ENCODE peak calls at places on chromosomes 11 and 22, in five cellular contexts. One of them, this sample, is unnamed.

GRCh38 chr11:11291432-11292015 is 61.5 kb downstream of the CSNK2A3 start:
- ATAC-seq in right lobe of liver: peak; percentile 88
- ATAC-seq in upper lobe of left lung: no peak
- ATAC-seq in K562: no peak
- ATAC-seq in body of pancreas: no peak
- ATAC-seq in this sample: peak; percentile 27

GRCh38 chr22:31616315-31616980 is 45.6 kb downstream of the PISD start:
- ATAC-seq in body of pancreas: no peak
- ATAC-seq in right lobe of liver: peak; percentile 28
- ATAC-seq in upper lobe of left lung: no peak
- ATAC-seq in K562: peak; percentile 6
- ATAC-seq in this sample: peak; percentile 17

GRCh38 chr22:37747090-37747714 is 50.4 kb downstream of the TRIOBP start:
- ATAC-seq in right lobe of liver: peak; percentile 26
- ATAC-seq in K562: peak; percentile 31
- ATAC-seq in body of pancreas: no peak
- ATAC-seq in upper lobe of left lung: peak; percentile 27
- ATAC-seq in this sample: peak; percentile 8

GRCh38 chr11:130457909-130458729 is 9.7 kb downstream of the ADAMTS15 start:
- ATAC-seq in body of pancreas: no peak
- ATAC-seq in upper lobe of left lung: peak; percentile 62
- ATAC-seq in K562: peak; percentile 27
- ATAC-seq in right lobe of liver: no peak
- ATAC-seq in this sample: no peak

GRCh38 chr11:129696309-129696989 is 119.2 kb upstream of the TMEM45B start:
- ATAC-seq in body of pancreas: no peak
- ATAC-seq in upper lobe of left lung: no peak
- ATAC-seq in right lobe of liver: no peak
- ATAC-seq in K562: no peak
- ATAC-seq in this sample: no peak

GRCh38 chr11:134024420-134025085 is 44.3 kb upstream of the JAM3 start:
- ATAC-seq in K562: no peak
- ATAC-seq in right lobe of liver: no peak
- ATAC-seq in body of pancreas: no peak
- ATAC-seq in upper lobe of left lung: no peak
- ATAC-seq in this sample: no peak

GRCh38 chr11:68735626-68736025 is 15.7 kb downstream of the TESMIN start:
- ATAC-seq in right lobe of liver: no peak
- ATAC-seq in body of pancreas: no peak
- ATAC-seq in K562: no peak
- ATAC-seq in upper lobe of left lung: peak; percentile 24
- ATAC-seq in this sample: no peak

GRCh38 chr11:1727088-1727690 is 23.2 kb downstream of the IFITM10 start:
- ATAC-seq in upper lobe of left lung: no peak
- ATAC-seq in K562: no peak
- ATAC-seq in body of pancreas: no peak
- ATAC-seq in right lobe of liver: no peak
- ATAC-seq in this sample: no peak

GRCh38 chr11:70270877-70271634 is 566 bp downstream of the PPFIA1 start:
- ATAC-seq in K562: peak; percentile 79
- ATAC-seq in upper lobe of left lung: peak; percentile 63
- ATAC-seq in right lobe of liver: peak; percentile 44
- ATAC-seq in body of pancreas: peak; percentile 51
- ATAC-seq in this sample: peak; percentile 49

GRCh38 chr22:43238526-43239006 is 51.6 kb upstream of the TTLL12 start:
- ATAC-seq in upper lobe of left lung: peak; percentile 9
- ATAC-seq in body of pancreas: no peak
- ATAC-seq in K562: no peak
- ATAC-seq in right lobe of liver: peak; percentile 60
- ATAC-seq in this sample: no peak

DNA sequence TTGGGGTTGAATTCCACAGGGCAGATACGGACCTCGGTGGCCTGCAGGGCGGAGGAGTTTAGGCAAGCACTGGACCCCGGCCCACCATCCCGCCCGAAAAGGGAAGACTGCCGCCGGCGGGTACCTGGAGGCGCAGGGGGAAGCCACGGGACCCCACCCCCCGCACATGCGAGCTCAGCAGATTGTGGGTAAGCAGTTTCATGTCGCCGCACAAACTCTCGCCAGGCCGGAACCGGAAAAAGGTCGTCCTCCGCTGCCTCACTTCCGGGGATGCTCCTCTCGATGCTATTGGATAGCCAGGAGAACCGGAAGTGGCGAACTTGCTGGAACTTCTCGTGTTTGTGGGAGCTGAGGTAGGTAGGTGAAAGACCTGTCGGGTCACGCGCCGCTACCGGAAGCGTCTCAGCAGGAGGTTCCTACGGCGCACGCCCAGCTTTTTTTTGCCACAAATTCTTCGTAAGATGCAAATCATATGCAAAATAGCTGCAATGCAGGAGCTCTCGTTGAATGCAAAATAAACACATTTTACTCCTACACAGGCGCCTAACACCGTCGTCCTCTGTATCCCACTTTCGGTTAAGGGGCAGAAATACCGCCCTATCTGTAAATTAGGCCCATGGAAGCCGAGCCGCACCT is at the start of gene TRMT112:
- ATAC-seq in K562: peak; percentile 85
- ATAC-seq in body of pancreas: peak; percentile 86
- ATAC-seq in right lobe of liver: peak; percentile 84
- ATAC-seq in upper lobe of left lung: peak; percentile 90
- ATAC-seq in this sample: peak; percentile 89
- TF ChIP-seq POLR2A in K562: peak; percentile 94
- TF ChIP-seq POLR2A in body of pancreas: peak; percentile 86
- TF ChIP-seq POLR2A in right lobe of liver: peak; percentile 74
- TF ChIP-seq POLR2A in upper lobe of left lung: no peak
- TF ChIP-seq POLR2A in this sample: peak; percentile 80

DNA sequence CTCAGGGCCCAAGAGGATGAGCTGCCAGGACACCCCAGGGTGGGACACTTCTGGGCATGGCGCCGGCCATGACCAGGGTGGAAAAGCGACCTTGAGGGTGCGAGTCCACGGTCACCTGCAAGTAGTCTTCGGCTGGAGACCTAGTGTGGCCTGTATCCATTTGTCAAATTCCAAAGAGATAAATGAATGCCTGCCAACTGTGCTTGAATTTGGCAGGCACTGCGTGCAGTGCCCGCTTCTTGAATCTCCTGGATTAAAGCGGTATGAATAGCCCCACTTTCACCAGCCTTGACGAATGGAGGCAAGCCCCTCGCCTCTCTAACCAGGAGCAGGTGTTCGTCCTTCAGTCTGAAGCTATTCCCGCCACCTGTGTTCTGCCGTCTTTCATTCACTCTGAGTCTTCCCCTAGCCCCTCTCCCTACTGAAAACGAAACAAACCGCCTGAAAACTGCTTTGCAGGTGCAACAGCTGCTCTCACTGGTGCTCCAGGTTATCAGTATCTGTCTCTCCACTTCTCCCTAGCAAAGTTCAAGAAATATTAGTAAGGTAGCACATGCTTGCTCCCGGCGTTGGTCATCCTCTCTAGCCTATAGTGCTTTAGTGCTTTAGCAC is 11.2 kb downstream of the NLRP14 start:
- ATAC-seq in K562: peak; percentile 31
- ATAC-seq in body of pancreas: no peak
- ATAC-seq in upper lobe of left lung: no peak
- ATAC-seq in right lobe of liver: peak; percentile 68
- ATAC-seq in this sample: no peak
- TF ChIP-seq POLR2A in K562: no peak
- TF ChIP-seq POLR2A in body of pancreas: no peak
- TF ChIP-seq POLR2A in upper lobe of left lung: no peak
- TF ChIP-seq POLR2A in right lobe of liver: no peak
- TF ChIP-seq POLR2A in this sample: no peak

DNA sequence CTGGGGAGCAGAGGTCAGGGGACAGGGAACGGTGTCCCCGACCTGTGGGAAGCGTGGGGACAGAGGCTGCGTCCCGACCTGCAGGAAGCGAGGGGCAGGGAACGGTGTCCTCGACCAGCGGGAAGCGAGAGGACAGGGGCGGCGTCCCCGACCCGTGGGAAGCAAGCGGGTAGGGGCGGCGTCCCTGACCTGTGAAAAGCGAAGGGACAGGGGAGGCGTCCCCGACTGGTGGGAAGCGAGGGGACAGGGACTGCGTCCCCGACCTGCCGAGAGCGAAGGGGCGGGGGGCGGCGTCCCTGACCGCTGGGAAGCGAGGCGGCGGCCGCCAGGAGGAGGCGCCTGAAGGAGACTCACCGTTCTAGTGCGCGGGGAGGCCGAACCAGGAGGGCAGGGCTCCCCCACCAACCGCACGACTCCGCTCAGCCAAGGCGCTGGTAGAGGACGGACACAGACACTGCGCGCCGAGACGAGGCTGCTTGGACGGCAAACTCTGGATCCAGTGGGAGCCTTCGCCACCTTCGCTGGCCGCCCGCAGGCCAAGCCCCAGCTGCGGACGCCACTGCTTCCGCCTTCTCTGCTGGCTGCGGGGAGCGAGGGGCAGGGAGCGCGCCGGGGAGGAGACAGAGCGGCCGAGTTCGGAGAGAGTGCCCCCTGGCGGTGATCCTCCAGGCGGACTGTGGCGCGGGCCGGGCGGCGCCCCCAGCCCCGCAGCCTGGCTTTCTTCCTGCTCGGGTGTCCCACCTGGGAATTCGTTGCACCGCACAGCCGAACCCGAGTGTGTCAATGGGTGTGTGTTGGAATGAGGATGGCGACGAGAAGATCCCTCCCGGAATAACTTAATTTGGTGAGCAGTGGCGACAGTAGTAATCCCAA is at the start of gene TRAF6:
- ATAC-seq in K562: peak; percentile 97
- ATAC-seq in right lobe of liver: peak; percentile 97
- ATAC-seq in upper lobe of left lung: peak; percentile 98
- ATAC-seq in body of pancreas: peak; percentile 96
- ATAC-seq in this sample: peak; percentile 95
- TF ChIP-seq POLR2A in K562: peak; percentile 97
- TF ChIP-seq POLR2A in right lobe of liver: peak; percentile 92
- TF ChIP-seq POLR2A in upper lobe of left lung: no peak
- TF ChIP-seq POLR2A in body of pancreas: peak; percentile 98
- TF ChIP-seq POLR2A in this sample: peak; percentile 89

DNA sequence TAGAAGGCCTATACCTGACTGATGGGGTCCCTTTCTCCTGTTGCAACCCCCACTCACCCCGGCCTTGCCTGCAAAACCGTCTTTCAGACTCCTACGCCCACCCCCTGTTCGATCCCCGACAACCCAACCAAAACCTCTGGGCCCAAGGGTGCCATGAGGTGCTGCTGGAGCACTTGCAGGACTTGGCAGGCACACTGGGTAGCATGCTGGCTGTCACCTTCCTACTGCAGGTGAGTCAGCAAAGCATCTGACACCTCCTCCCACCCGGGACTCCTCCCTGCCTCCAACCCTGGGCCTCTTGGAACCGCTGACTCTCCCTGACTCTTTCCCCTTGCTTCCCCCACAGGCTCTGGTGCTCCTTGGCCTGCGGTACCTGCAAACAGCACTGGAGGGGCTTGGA is 1.2 kb downstream of the ROM1 start:
- ATAC-seq in right lobe of liver: no peak
- ATAC-seq in upper lobe of left lung: no peak
- ATAC-seq in K562: peak; percentile 44
- ATAC-seq in body of pancreas: no peak
- ATAC-seq in this sample: no peak
- TF ChIP-seq POLR2A in right lobe of liver: no peak
- TF ChIP-seq POLR2A in upper lobe of left lung: no peak
- TF ChIP-seq POLR2A in K562: peak; percentile 28
- TF ChIP-seq POLR2A in body of pancreas: no peak
- TF ChIP-seq POLR2A in this sample: no peak

DNA sequence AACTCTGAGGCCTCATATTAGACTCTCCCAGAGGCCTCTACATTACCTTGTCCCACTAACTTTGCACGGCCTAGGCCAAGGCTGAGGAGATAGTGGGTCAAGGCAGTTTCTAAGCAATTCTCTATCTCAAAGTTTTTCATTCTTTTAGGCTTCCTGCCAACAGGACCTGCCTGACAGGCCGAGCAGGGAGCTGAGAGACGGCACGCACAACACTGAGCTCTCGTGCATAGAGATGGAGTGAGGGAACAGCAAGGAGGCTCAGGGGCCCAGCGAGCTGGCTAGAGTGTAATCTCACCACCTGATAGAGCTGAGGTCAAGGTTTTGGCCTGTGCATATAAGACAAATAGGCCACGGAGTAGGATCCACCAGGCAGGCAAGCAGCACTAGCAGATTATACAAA is 2.0 kb downstream of the CYB5R2 start:
- ATAC-seq in body of pancreas: no peak
- ATAC-seq in upper lobe of left lung: no peak
- ATAC-seq in K562: no peak
- ATAC-seq in right lobe of liver: no peak
- ATAC-seq in this sample: no peak
- TF ChIP-seq POLR2A in body of pancreas: no peak
- TF ChIP-seq POLR2A in upper lobe of left lung: no peak
- TF ChIP-seq POLR2A in K562: no peak
- TF ChIP-seq POLR2A in right lobe of liver: no peak
- TF ChIP-seq POLR2A in this sample: no peak

GRCh38 chr11:117627259-117627658 is 169.8 kb downstream of the DSCAML1 start:
- ATAC-seq in K562: no peak
- ATAC-seq in upper lobe of left lung: no peak
- ATAC-seq in right lobe of liver: no peak
- ATAC-seq in body of pancreas: no peak
- ATAC-seq in this sample: no peak

GRCh38 chr11:117631336-117632090 is 165.5 kb downstream of the DSCAML1 start:
- ATAC-seq in upper lobe of left lung: no peak
- ATAC-seq in body of pancreas: no peak
- ATAC-seq in right lobe of liver: no peak
- ATAC-seq in K562: peak; percentile 59
- ATAC-seq in this sample: no peak

GRCh38 chr11:117629891-117630538 is 167.0 kb downstream of the DSCAML1 start:
- ATAC-seq in body of pancreas: no peak
- ATAC-seq in upper lobe of left lung: no peak
- ATAC-seq in K562: no peak
- ATAC-seq in right lobe of liver: no peak
- ATAC-seq in this sample: no peak

GRCh38 chr11:117626576-117626975 is 170.4 kb downstream of the DSCAML1 start:
- ATAC-seq in right lobe of liver: no peak
- ATAC-seq in upper lobe of left lung: no peak
- ATAC-seq in K562: no peak
- ATAC-seq in body of pancreas: no peak
- ATAC-seq in this sample: no peak

GRCh38 chr11:117629146-117629545 is 167.9 kb downstream of the DSCAML1 start:
- ATAC-seq in upper lobe of left lung: no peak
- ATAC-seq in body of pancreas: no peak
- ATAC-seq in K562: no peak
- ATAC-seq in right lobe of liver: no peak
- ATAC-seq in this sample: no peak
- TF ChIP-seq POLR2A in upper lobe of left lung: no peak
- TF ChIP-seq POLR2A in body of pancreas: no peak
- TF ChIP-seq POLR2A in K562: no peak
- TF ChIP-seq POLR2A in right lobe of liver: no peak
- TF ChIP-seq POLR2A in this sample: no peak

This sample was measured in gastroesophageal sphincter.